ENCODE peak calls at places on chromosomes 6 and 20, in four cellular contexts. B is GM12878, Z is endothelial cell of umbilical vein, R is K562. U is an unnamed sample.

GRCh38 chr20:1669304-1669703 is 11.7 kb upstream of the SIRPG start:
- DNase-seq in B (no peak), Z (no peak), R (no peak), U (no peak)

GRCh38 chr6:106539931-106540330 is 89.4 kb downstream of the RTN4IP1 start:
- DNase-seq in B (no peak), Z (no peak), R (no peak), U (no peak)

GRCh38 chr6:89611666-89612065 is 26.9 kb downstream of the LYRM2 start:
- DNase-seq in B (no peak), Z (no peak), R (no peak), U (peak)

GRCh38 chr6:31271641-31272357 is at the start of gene HLA-C:
- DNase-seq in B (peak), Z (peak), R (peak), U (peak)

GRCh38 chr6:62707156-62707555 is 421.1 kb upstream of the KHDRBS2 start:
- DNase-seq in B (no peak), Z (no peak), R (no peak), U (no peak)

GRCh38 chr6:168456907-168457771 is 16.2 kb downstream of the SMOC2 start:
- DNase-seq in B (no peak), Z (no peak), R (no peak), U (no peak)

GRCh38 chr6:101454106-101454676 is 60.7 kb downstream of the GRIK2 start:
- DNase-seq in B (no peak), Z (no peak), R (no peak), U (peak)

GRCh38 chr6:106910999-106911949 is 63.3 kb downstream of the CD24 start:
- DNase-seq in B (no peak), Z (no peak), R (no peak), U (no peak)

GRCh38 chr20:52410746-52411317 is 219.3 kb upstream of the ZFP64 start:
- DNase-seq in B (no peak), Z (no peak), R (no peak), U (no peak)

GRCh38 chr6:26017567-26017966 is 55.0 kb downstream of the TRIM38 start:
- DNase-seq in B (no peak), Z (peak), R (no peak), U (peak)

GRCh38 chr6:95228636-95229035 is 348.7 kb upstream of the MANEA start:
- DNase-seq in B (no peak), Z (no peak), R (no peak), U (no peak)

GRCh38 chr20:34037121-34037520 is 43.4 kb downstream of the RALY start:
- DNase-seq in B (no peak), Z (no peak), R (no peak), U (no peak)

GRCh38 chr6:2450546-2450945 is 205.1 kb upstream of the GMDS start:
- DNase-seq in B (no peak), Z (no peak), R (no peak), U (no peak)

GRCh38 chr6:76792394-76792793 is 670.9 kb downstream of the HTR1B start:
- DNase-seq in B (no peak), Z (no peak), R (no peak), U (peak)

GRCh38 chr6:100202417-100203194 is 208.6 kb upstream of the MCHR2 start:
- DNase-seq in B (no peak), Z (peak), R (no peak), U (peak)

GRCh38 chr6:159761135-159761872 is 541 bp upstream of the ACAT2 start:
- DNase-seq in B (no peak), Z (peak), R (peak), U (no peak)

GRCh38 chr6:99882151-99882702 is 111.8 kb downstream of the MCHR2 start:
- DNase-seq in B (no peak), Z (no peak), R (no peak), U (no peak)

GRCh38 chr6:152595507-152595906 is 41.7 kb downstream of the SYNE1 start:
- DNase-seq in B (no peak), Z (peak), R (no peak), U (peak)

GRCh38 chr6:40124924-40125323 is 190.7 kb upstream of the MOCS1 start:
- DNase-seq in B (no peak), Z (no peak), R (no peak), U (no peak)

GRCh38 chr6:42690151-42690702 is 32.2 kb downstream of the PRPH2 start:
- DNase-seq in B (no peak), Z (no peak), R (no peak), U (peak)

GRCh38 chr6:146912730-146913680 is 291.2 kb upstream of the STXBP5 start:
- DNase-seq in B (no peak), Z (peak), R (no peak), U (no peak)
- TF ChIP-seq FOS in B (no peak), Z (no peak), R (no peak), U (no peak)

GRCh38 chr20:39825950-39826349 is 863.1 kb downstream of the MAFB start:
- DNase-seq in B (peak), Z (peak), R (no peak), U (peak)
- TF ChIP-seq FOS in B (no peak), Z (no peak), R (no peak), U (no peak)

GRCh38 chr6:113610377-113610988 is 246.7 kb upstream of the MARCKS start:
- DNase-seq in B (no peak), Z (peak), R (no peak), U (no peak)
- TF ChIP-seq FOS in B (no peak), Z (no peak), R (no peak), U (no peak)

DNA sequence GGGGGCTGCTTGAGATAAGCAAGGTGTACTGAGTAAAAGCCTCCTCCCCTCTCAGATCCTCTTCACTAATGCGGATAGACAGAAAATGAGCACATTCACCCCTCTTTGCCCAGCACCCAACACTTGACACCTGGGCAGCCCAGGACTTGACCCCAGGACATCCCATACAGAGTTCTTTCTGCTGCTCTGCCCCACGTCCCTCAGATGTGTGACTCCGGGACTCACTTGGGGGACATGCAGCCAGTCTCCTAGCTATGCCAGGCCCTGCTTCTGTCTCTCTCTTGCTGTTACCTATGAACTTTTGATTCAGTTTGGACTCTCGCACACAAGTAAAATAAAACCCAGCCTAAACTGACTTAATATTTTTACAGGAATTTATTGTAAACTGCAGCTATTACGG is 159.9 kb downstream of the EYA2 start:
- DNase-seq in B (no peak), Z (no peak), R (no peak), U (no peak)
- TF ChIP-seq FOS in B (no peak), Z (no peak), R (no peak), U (no peak)

GRCh38 chr20:51342510-51343236 is 199.8 kb downstream of the NFATC2 start:
- DNase-seq in B (no peak), Z (no peak), R (no peak), U (no peak)

GRCh38 chr20:51347871-51348270 is 194.6 kb downstream of the NFATC2 start:
- DNase-seq in B (no peak), Z (no peak), R (no peak), U (no peak)

GRCh38 chr20:51348866-51349265 is 193.7 kb downstream of the NFATC2 start:
- DNase-seq in B (no peak), Z (no peak), R (no peak), U (no peak)

GRCh38 chr20:51346686-51347485 is 195.6 kb downstream of the NFATC2 start:
- DNase-seq in B (no peak), Z (no peak), R (no peak), U (peak)

DNA sequence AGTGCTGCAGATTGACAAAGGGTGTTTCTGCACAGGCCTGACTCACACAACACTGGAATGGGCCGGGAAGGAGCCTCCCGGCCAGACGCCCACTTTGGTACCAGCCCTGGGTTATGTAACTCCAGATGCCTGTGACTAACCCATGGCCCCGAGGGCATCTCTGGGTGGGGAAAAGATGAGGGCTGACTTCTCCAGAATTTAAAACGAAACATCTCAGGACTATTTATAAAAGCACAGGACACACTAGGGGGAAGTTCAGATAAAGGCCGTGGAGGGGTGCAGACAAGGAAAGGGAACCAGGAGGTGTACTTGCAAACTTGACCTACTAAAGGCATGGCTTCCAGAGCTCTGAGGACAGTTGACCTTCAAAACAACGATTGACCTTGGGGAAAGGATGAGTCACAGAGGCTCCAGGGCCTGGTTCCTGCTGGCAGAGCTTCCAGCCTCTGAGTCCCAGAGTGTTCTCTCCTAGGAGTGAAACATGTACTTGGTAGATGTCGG is 196.9 kb downstream of the NFATC2 start:
- DNase-seq in B (no peak), Z (peak), R (no peak), U (peak)
- TF ChIP-seq FOS in B (no peak), Z (peak), R (no peak), U (peak)

U was measured in IMR-90.